ENCODE peak calls at places on chromosomes 5 and 9, in six cellular contexts. V is cardiac muscle cell, M is fibroblast of lung, Y is IMR-90, I is SJSA1, B is GM23338. F is an unnamed sample. For H3K4me1, the result is how much of the 10 kb centered on the place peaks cover.

GRCh38 chr5:155587458-155587857 is 573.9 kb downstream of the KIF4B start:
- DNase-seq in V (no peak), I (no peak), M (no peak), B (no peak), Y (no peak), F (peak)

GRCh38 chr5:171574374-171574773 is 154.9 kb downstream of the FGF18 start:
- DNase-seq in Y (no peak), I (no peak), B (no peak), M (no peak), V (no peak), F (no peak)

GRCh38 chr5:32251864-32252458 is 60.8 kb downstream of the MTMR12 start:
- DNase-seq in M (no peak), B (no peak), Y (no peak), I (no peak), V (no peak), F (no peak)

GRCh38 chr5:177163500-177163899 is 29.9 kb downstream of the NSD1 start:
- DNase-seq in Y (no peak), M (no peak), V (no peak), B (no peak), I (no peak), F (no peak)

GRCh38 chr5:92559743-92560142 is 1021.3 kb downstream of the NR2F1-AS1 start:
- DNase-seq in I (no peak), B (peak), Y (peak), V (no peak), M (peak), F (no peak)

GRCh38 chr5:55969956-55970355 is 24.8 kb downstream of the IL6ST start:
- DNase-seq in Y (peak), M (peak), V (no peak), I (no peak), B (no peak), F (no peak)

GRCh38 chr9:73080110-73080683 is 71.5 kb upstream of the ANXA1 start:
- DNase-seq in B (peak), Y (no peak), V (no peak), I (no peak), M (no peak), F (no peak)

GRCh38 chr9:28735943-28736342 is 1162.7 kb upstream of the C9orf72 start:
- DNase-seq in M (no peak), B (no peak), I (no peak), Y (no peak), V (no peak), F (no peak)

GRCh38 chr5:180026320-180026719 is 45.2 kb downstream of the RNF130 start:
- DNase-seq in Y (peak), I (no peak), V (peak), B (peak), M (peak), F (no peak)

GRCh38 chr5:109759304-109759703 is 69.6 kb downstream of the MAN2A1 start:
- DNase-seq in V (no peak), M (no peak), B (no peak), Y (peak), I (no peak), F (no peak)

GRCh38 chr9:2161661-2162060 is 146.5 kb downstream of the SMARCA2 start:
- DNase-seq in Y (no peak), I (no peak), B (no peak), V (no peak), M (no peak), F (no peak)

GRCh38 chr9:14153310-14153720 is 160.6 kb downstream of the NFIB start:
- DNase-seq in M (no peak), V (no peak), Y (no peak), B (peak), I (no peak), F (no peak)

GRCh38 chr9:87596862-87597261 is 99.2 kb downstream of the DAPK1 start:
- DNase-seq in B (no peak), M (no peak), I (no peak), Y (no peak), V (no peak), F (no peak)

GRCh38 chr5:12277504-12278192 is 373.4 kb upstream of the CTNND2 start:
- DNase-seq in Y (no peak), B (no peak), V (no peak), I (no peak), M (no peak), F (no peak)

GRCh38 chr5:126414874-126415502 is 8.2 kb upstream of the GRAMD2B start:
- DNase-seq in B (no peak), Y (peak), M (peak), V (peak), I (no peak), F (no peak)

GRCh38 chr5:80781356-80781755 is 126.6 kb upstream of the DHFR start:
- DNase-seq in B (no peak), M (peak), I (peak), V (no peak), Y (peak), F (no peak)

GRCh38 chr5:6090838-6091237 is 287.5 kb downstream of the MED10 start:
- DNase-seq in M (no peak), V (no peak), I (no peak), Y (no peak), B (no peak), F (no peak)

GRCh38 chr9:127921592-127922120 is 4.8 kb upstream of the ST6GALNAC4 start:
- DNase-seq in M (no peak), V (peak), B (peak), I (no peak), Y (no peak), F (peak)

GRCh38 chr5:132787076-132787475 is 10.0 kb upstream of the SEPTIN8 start:
- DNase-seq in Y (peak), M (peak), I (no peak), B (no peak), V (no peak), F (no peak)

DNA sequence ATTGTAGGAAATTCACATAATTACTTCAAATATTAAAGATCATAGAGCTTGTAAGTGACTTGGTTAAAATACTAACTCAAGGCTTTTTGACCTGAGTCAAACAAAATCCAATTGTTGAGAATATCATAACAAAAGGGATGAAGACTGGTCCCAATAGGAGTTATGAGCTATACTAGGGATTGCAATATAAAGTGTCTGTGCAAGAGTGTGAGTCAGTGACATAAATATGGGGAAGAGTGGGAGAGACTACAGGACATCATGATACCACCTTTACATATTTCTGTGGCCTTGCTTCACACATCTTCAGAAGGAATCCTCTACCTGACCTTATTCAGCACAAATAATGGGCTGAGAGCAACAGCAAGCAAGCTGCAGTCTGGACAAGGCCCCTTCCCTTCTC is 180.9 kb upstream of the SLC24A2 start:
- DNase-seq in V (no peak), Y (no peak), I (no peak), M (peak), B (no peak), F (no peak)
- H3K4me1 ChIP-seq in V (under half), Y (under half), I (under half), M (under half), B (under half), F (under half)

GRCh38 chr9:122201641-122202040 is 27.1 kb downstream of the LHX6 start:
- DNase-seq in M (peak), V (no peak), I (no peak), Y (peak), B (no peak), F (no peak)

GRCh38 chr9:122197334-122197872 is 31.4 kb downstream of the LHX6 start:
- DNase-seq in M (no peak), Y (no peak), B (peak), V (no peak), I (no peak), F (no peak)

GRCh38 chr9:122200960-122201635 is 27.7 kb downstream of the LHX6 start:
- DNase-seq in Y (peak), B (no peak), V (no peak), I (no peak), M (peak), F (peak)

GRCh38 chr9:122195875-122196274 is 32.9 kb downstream of the LHX6 start:
- DNase-seq in B (no peak), I (no peak), Y (no peak), V (no peak), M (no peak), F (no peak)

GRCh38 chr9:122197882-122198281 is 30.9 kb downstream of the LHX6 start:
- DNase-seq in I (no peak), B (no peak), M (no peak), V (no peak), Y (no peak), F (no peak)
- H3K4me3 ChIP-seq in I (no peak), B (no peak), M (no peak), V (no peak), Y (no peak), F (no peak)

DNA sequence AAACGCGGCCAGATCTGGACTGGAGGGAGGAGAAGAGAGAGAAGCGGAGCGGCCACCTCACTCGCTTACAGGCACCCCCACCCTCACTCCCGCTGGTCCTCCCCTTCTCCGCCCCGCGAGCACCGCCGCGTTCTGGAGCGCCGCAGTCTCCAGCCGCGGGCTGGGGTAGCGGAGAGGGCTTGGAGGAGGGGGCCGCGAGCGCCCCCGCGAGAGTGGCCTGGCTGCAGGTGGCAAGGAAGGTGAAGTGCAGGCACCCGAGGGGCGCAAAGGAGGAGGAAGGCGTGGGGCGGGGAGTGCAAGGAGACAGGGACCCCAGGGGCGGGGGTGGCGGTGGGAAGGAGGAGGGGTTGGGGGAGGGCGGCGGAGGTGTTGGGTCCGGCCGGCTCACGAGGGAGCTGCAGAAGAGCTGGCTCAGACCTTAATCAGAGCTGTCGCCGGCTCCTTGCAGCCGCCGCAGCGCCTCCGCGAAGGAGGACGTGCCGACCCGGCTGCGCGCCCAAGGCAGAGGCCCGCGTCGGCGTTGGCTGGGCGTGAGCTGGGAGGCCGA is at the start of gene DMRT3:
- DNase-seq in M (no peak), B (peak), V (peak), I (no peak), Y (no peak), F (no peak)
- H3K27ac ChIP-seq in M (no peak), B (no peak), V (no peak), I (no peak), Y (no peak), F (no peak)

GRCh38 chr9:121720311-121720991 is 69.0 kb downstream of the DAB2IP start:
- DNase-seq in M (no peak), Y (no peak), V (no peak), I (no peak), B (no peak), F (peak)
- H3K4me1 ChIP-seq in M (under half), Y (half or more), V (under half), I (under half), B (under half), F (under half)

GRCh38 chr9:78921341-78921740 is 624.4 kb downstream of the PSAT1 start:
- DNase-seq in Y (peak), I (no peak), M (peak), B (no peak), V (no peak), F (no peak)
- H3K4me3 ChIP-seq in Y (no peak), I (no peak), M (no peak), B (no peak), V (no peak), F (no peak)

DNA sequence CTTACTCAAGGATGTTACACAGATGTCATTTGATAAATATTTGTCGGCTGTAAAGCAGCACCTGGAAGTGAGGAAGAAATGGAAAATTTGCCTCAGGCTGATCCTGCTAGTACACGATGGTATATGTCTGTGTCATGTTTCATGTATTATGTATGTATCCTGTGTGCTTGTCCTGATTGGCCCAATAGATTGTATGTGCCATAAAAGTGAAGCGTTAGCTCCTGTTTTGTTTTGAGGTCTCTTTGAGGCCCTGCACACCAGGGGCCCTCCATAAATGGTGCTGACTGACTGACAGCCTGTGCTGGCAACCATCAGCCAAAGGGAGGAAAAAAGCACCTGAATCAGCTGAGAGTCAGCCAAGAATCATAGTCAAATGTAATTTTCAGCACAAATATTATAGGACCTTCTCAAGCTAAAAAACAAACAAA is 11.8 kb upstream of the LNPEP start:
- DNase-seq in V (peak), Y (no peak), I (no peak), B (no peak), M (no peak), F (no peak)
- H3K27ac ChIP-seq in V (peak), Y (no peak), I (no peak), B (no peak), M (no peak), F (no peak)

DNA sequence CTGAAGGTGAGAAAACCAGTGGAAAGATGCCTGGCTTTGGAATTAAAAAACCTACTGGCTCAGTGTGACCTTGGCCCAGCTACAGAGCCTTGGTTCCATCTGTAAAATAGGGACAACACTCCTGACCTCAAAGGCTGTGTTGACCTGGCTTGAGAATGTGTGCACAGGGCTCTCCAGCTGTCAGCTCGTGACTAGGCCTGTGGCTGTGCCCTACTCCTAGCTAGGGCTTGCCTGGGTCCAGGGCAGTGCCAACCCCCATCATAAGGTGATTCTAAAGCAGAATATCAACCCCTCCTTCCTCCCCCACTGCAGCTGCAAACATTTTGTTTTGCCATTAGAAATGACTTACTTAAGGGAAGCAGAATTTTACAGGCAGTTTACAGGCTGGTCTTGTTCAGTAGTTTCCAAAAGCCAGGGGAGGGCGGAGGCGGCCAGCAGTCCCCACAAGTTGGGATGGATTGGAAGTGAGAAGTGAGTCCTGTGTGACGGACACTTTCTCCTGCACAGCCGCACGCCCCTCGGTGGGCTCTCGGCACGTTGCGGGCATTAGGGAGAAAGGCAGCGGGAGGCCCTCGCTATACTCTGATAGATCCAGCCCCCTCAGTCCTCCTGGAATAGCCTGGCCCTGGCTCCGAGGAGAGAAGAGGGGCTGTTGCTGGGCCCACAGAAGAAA is 7.2 kb downstream of the PITX1 start:
- DNase-seq in V (no peak), B (no peak), I (no peak), M (no peak), Y (no peak), F (peak)
- H3K4me1 ChIP-seq in V (under half), B (under half), I (under half), M (under half), Y (under half), F (under half)

GRCh38 chr5:148973455-148973854 is 89.4 kb downstream of the SH3TC2 start:
- DNase-seq in Y (peak), V (no peak), I (no peak), M (peak), B (no peak), F (no peak)
- H3K4me3 ChIP-seq in Y (no peak), V (no peak), I (no peak), M (no peak), B (no peak), F (no peak)

DNA sequence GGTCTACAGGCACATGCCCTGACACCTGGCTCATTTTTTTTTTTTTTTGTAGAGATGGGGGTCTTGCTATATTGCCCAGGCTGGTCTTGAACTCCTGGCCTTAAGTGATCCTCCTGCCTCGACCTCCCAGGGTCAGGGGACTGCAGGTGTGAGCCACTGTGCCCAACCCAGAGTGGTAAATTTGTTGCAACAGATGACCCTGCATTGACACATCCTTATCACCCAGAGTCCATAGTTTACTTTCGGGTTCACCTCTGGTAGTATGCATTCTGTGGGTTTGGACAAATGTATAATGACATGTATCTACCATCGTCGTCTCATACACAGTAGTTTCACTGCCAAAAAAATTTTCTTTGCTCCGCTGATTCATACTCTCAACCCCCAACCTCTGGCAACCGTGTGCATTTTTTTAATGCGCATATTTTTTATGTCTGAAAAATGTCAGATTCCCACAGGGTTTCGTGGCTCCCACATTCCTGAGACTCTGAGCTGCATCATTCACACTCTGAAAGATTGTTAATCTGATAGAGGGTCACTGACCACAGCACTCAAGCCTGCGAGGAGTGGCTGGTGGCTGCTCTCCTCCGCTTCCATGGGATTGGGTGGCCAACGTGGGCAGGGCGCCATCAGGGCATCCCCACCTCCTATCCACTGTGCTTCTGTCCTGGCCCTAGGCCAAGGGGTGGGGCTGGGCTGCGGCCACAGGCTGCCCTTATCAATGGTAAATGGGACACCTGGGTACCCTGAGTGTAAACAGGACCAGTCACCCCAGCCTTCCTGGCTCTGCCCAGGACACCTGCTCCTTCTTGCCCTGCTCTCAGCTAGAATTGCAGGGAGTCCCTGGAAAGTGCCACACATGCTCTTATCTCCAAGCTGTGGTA is 9.6 kb downstream of the NDST1 start:
- DNase-seq in M (peak), B (no peak), I (peak), Y (peak), V (no peak), F (peak)
- H3K27ac ChIP-seq in M (peak), B (peak), I (peak), Y (peak), V (peak), F (no peak)

DNA sequence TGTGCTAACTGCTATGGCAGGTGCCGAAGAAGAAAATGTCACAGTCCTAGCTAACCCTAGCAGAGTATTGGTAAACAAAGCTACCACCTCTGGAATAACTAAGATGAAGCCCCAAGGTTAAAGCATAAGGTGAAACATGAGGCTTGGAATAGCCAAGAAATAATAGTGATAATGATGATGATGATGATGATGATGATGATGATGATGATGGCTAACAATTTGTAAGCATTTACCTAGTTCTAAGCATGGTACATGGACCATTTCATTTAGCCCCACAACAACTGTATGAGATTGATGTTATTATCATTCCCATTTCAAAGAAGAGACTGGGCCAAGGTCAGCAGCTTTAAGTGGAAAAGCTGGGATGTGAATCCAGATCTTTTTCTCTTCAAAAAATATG is 35.3 kb downstream of the SH3RF2 start:
- DNase-seq in I (no peak), Y (no peak), V (no peak), M (no peak), B (no peak), F (no peak)
- H3K4me1 ChIP-seq in I (under half), Y (under half), V (under half), M (under half), B (under half), F (under half)

F was measured in kidney.